ENCODE peak calls at places on chromosome 17, in five cellular contexts. E is K562; C is heart right ventricle; Q is cardiac muscle cell; S is CD8-positive, alpha-beta T cell. L is an unnamed sample. For H3K4me1, the result is how much of the 10 kb centered on the place peaks cover.

GRCh38 chr17:47813077-47813476 is 8.5 kb downstream of the OSBPL7 start:
- DNase-seq in E (no peak), C (no peak), Q (no peak), S (no peak), L (no peak)

GRCh38 chr17:27236710-27237315 is 57.1 kb upstream of the WSB1 start:
- DNase-seq in E (peak), C (no peak), Q (peak), S (peak), L (no peak)

GRCh38 chr17:74417178-74418045 is 14.5 kb upstream of the GPRC5C start:
- DNase-seq in E (no peak), C (no peak), Q (peak), S (no peak), L (no peak)

GRCh38 chr17:4479340-4479981 is 19.2 kb upstream of the SPNS2 start:
- DNase-seq in E (no peak), C (no peak), Q (no peak), S (no peak), L (no peak)

GRCh38 chr17:47967607-47968252 is 3.2 kb upstream of the CDK5RAP3 start:
- DNase-seq in E (no peak), C (no peak), Q (peak), S (no peak), L (no peak)

GRCh38 chr17:52297230-52298010 is 138.9 kb upstream of the CA10 start:
- DNase-seq in E (no peak), C (no peak), Q (no peak), S (no peak), L (no peak)

GRCh38 chr17:74633261-74633783 is 9.8 kb upstream of the CD300E start:
- DNase-seq in E (no peak), C (no peak), Q (no peak), S (no peak), L (no peak)

GRCh38 chr17:27378482-27379200 is 77.6 kb upstream of the KSR1 start:
- DNase-seq in E (no peak), C (no peak), Q (no peak), S (no peak), L (no peak)

GRCh38 chr17:63578027-63578768 is 22.5 kb upstream of the TACO1 start:
- DNase-seq in E (no peak), C (no peak), Q (no peak), S (no peak), L (no peak)

GRCh38 chr17:61402978-61403845 is 3.6 kb downstream of the TBX2 start:
- DNase-seq in E (no peak), C (no peak), Q (no peak), S (no peak), L (peak)

GRCh38 chr17:6556121-6557039 is at the start of gene PITPNM3:
- DNase-seq in E (peak), C (no peak), Q (no peak), S (no peak), L (peak)

GRCh38 chr17:17860761-17861107 is 23.9 kb upstream of the SREBF1 start:
- DNase-seq in E (no peak), C (no peak), Q (no peak), S (no peak), L (no peak)

GRCh38 chr17:75589919-75590303 is 2.3 kb downstream of the MYO15B start:
- DNase-seq in E (no peak), C (peak), Q (no peak), S (no peak), L (no peak)

GRCh38 chr17:2547176-2547575 is 35.5 kb upstream of the METTL16 start:
- DNase-seq in E (no peak), C (no peak), Q (peak), S (no peak), L (no peak)

GRCh38 chr17:31309525-31309924 is 4.3 kb downstream of the EVI2B start:
- DNase-seq in E (no peak), C (no peak), Q (no peak), S (no peak), L (no peak)

GRCh38 chr17:47605006-47605405 is 44.7 kb upstream of the KPNB1 start:
- DNase-seq in E (no peak), C (no peak), Q (no peak), S (no peak), L (no peak)

GRCh38 chr17:41338961-41339485 is 11.6 kb downstream of the KRT33A start:
- DNase-seq in E (no peak), C (no peak), Q (no peak), S (no peak), L (no peak)

GRCh38 chr17:52678211-52678610 is 519.7 kb upstream of the CA10 start:
- DNase-seq in E (no peak), C (no peak), Q (no peak), S (no peak), L (no peak)

GRCh38 chr17:2043785-2044184 is 2.0 kb downstream of the OVCA2 start:
- DNase-seq in E (no peak), C (no peak), Q (no peak), S (no peak), L (no peak)

GRCh38 chr17:38752930-38753506 is 477 bp downstream of the PSMB3 start:
- DNase-seq in E (no peak), C (no peak), Q (no peak), S (no peak), L (peak)

GRCh38 chr17:31842416-31843381 is 16.3 kb downstream of the COPRS start:
- DNase-seq in E (peak), C (peak), Q (peak), S (peak), L (peak)

GRCh38 chr17:73980517-73980916 is 223.0 kb upstream of the RPL38 start:
- DNase-seq in E (no peak), C (no peak), Q (no peak), S (no peak), L (no peak)

GRCh38 chr17:55440391-55440790 is 18.8 kb upstream of the MMD start:
- DNase-seq in E (no peak), C (no peak), Q (no peak), S (no peak), L (no peak)

GRCh38 chr17:40419559-40420331 is 2.0 kb upstream of the TOP2A start:
- DNase-seq in E (no peak), C (no peak), Q (no peak), S (no peak), L (no peak)

DNA sequence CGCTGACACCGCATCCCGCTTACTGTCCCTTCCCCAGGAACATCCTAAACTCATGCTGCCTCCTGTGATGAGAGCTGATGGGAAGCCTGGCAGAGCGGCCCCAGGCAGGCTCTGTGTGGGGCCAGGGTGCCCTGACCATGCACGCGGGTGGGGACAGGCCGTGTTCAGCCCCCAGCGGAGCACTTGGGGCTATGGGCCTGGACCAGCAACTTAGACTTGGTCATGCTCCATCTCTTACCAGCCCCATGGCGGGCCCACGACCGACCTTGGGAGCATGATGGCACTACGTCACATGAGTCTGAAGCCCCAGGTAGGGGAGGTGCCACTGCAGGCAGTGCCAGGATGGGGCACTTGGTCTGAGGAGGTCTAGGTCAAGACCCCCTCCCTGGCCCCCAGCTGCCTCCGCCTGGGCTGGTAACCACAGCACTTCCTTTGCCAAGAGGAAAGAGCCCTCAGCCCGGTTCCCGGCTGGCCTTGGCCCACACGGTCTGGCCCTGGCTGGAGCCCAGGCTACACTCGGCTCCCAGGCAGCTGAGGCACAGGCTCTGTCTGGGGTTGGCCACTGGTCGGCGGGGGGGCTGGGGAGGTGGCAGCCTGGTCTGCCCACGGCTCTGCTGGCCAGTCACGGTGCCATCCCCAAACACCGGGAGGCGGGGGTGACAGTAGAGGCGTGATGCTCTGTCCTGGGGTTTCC is 25.7 kb downstream of the BAHCC1 start:
- DNase-seq in E (no peak), C (peak), Q (peak), S (no peak), L (no peak)
- H3K4me1 ChIP-seq in E (half or more), C (half or more), Q (under half), S (under half), L (half or more)

GRCh38 chr17:67116045-67116575 is 71.8 kb downstream of the CACNG1 start:
- DNase-seq in E (no peak), C (no peak), Q (no peak), S (no peak), L (no peak)
- TF ChIP-seq CTCF in E (no peak), C (no peak), Q (no peak), S (no peak), L (no peak)

DNA sequence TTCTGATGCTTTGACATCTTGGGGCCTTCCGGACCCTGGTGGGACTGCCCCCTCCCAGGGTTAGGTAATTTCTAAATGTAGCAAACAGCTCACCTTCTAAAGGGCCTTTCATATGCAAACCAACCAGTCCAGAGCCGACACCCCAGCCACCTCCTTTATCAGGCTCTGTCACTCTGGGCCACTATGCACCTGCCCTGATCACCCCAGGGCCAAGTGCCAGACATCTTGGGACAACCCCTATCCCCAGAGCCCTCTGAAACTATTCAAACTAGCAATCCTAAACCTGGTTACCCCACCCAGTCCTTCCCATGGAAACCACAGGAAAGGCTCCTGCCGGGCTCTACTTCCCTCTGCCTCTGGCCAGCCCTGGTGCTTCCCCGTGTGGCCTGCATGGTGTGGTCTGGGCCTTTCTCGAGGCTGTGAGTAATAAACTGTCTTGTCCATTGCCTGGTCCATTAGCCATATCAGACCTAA is 91.2 kb upstream of the TNRC6C start:
- DNase-seq in E (no peak), C (no peak), Q (no peak), S (no peak), L (peak)
- H3K4me1 ChIP-seq in E (under half), C (under half), Q (under half), S (under half), L (under half)

DNA sequence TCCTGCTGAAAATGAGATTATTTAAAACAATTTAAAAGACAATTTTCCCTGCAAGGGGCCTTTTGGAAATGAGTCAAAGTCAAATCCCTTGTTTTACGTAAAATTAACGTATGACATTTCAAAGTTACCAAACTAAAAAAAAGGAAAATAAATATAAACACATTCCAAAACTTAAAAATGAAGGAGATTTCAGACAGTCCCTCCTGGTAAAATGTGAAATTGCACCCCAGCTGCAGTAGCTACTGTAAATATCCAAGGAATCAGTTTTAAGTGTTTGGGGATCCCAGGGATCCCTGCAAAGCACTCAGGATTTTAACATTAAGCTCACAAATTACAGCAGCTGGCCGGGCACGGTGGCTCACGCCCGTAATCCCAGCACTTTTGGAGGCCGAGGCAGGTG is 63.3 kb downstream of the NXN start:
- DNase-seq in E (no peak), C (no peak), Q (no peak), S (no peak), L (no peak)
- TF ChIP-seq CTCF in E (no peak), C (no peak), Q (no peak), S (no peak), L (no peak)